ENCODE peak calls at places on chromosome 6, in nine cellular contexts. One of them, this sample, is unnamed.
A peak's percentile ranks its signal among the peaks of the same experiment; 100 is the strongest.

GRCh38 chr6:132495604-132496079 is 17.3 kb downstream of the STX7 start:
- DNase-seq in astrocyte of the spinal cord: no peak
- DNase-seq in ovary: no peak
- DNase-seq in progenitor cell of endocrine pancreas: no peak
- DNase-seq in GM13977: peak; percentile 24
- DNase-seq in GM10248: no peak
- DNase-seq in AG04450: no peak
- DNase-seq in lung: no peak
- DNase-seq in GM23338: no peak
- DNase-seq in this sample: no peak

GRCh38 chr6:106037060-106037459 is 49.1 kb upstream of the PRDM1 start:
- DNase-seq in astrocyte of the spinal cord: peak; percentile 52
- DNase-seq in ovary: no peak
- DNase-seq in progenitor cell of endocrine pancreas: no peak
- DNase-seq in GM13977: no peak
- DNase-seq in GM10248: no peak
- DNase-seq in AG04450: no peak
- DNase-seq in lung: no peak
- DNase-seq in GM23338: no peak
- DNase-seq in this sample: no peak

GRCh38 chr6:2108700-2109306 is 136.6 kb downstream of the GMDS start:
- DNase-seq in astrocyte of the spinal cord: peak; percentile 27
- DNase-seq in ovary: no peak
- DNase-seq in progenitor cell of endocrine pancreas: no peak
- DNase-seq in GM13977: no peak
- DNase-seq in GM10248: no peak
- DNase-seq in AG04450: no peak
- DNase-seq in lung: no peak
- DNase-seq in GM23338: no peak
- DNase-seq in this sample: no peak

GRCh38 chr6:104828478-104828877 is 31.2 kb downstream of the HACE1 start:
- DNase-seq in astrocyte of the spinal cord: no peak
- DNase-seq in ovary: no peak
- DNase-seq in progenitor cell of endocrine pancreas: no peak
- DNase-seq in GM13977: no peak
- DNase-seq in GM10248: no peak
- DNase-seq in AG04450: no peak
- DNase-seq in lung: no peak
- DNase-seq in GM23338: no peak
- DNase-seq in this sample: no peak

GRCh38 chr6:1625352-1625773 is 15.6 kb downstream of the FOXC1 start:
- DNase-seq in astrocyte of the spinal cord: no peak
- DNase-seq in ovary: no peak
- DNase-seq in progenitor cell of endocrine pancreas: no peak
- DNase-seq in GM13977: no peak
- DNase-seq in GM10248: no peak
- DNase-seq in AG04450: no peak
- DNase-seq in lung: no peak
- DNase-seq in GM23338: no peak
- DNase-seq in this sample: no peak

GRCh38 chr6:10453596-10453995 is 38.7 kb upstream of the TFAP2A start:
- DNase-seq in astrocyte of the spinal cord: no peak
- DNase-seq in ovary: no peak
- DNase-seq in progenitor cell of endocrine pancreas: no peak
- DNase-seq in GM13977: no peak
- DNase-seq in GM10248: no peak
- DNase-seq in AG04450: no peak
- DNase-seq in lung: no peak
- DNase-seq in GM23338: no peak
- DNase-seq in this sample: no peak

GRCh38 chr6:161547617-161548016 is 273.8 kb upstream of the AGPAT4 start:
- DNase-seq in astrocyte of the spinal cord: no peak
- DNase-seq in ovary: no peak
- DNase-seq in progenitor cell of endocrine pancreas: no peak
- DNase-seq in GM13977: no peak
- DNase-seq in GM10248: no peak
- DNase-seq in AG04450: no peak
- DNase-seq in lung: no peak
- DNase-seq in GM23338: no peak
- DNase-seq in this sample: no peak

GRCh38 chr6:39452306-39452705 is 129.8 kb upstream of the KCNK16 start:
- DNase-seq in astrocyte of the spinal cord: peak; percentile 77
- DNase-seq in ovary: no peak
- DNase-seq in progenitor cell of endocrine pancreas: no peak
- DNase-seq in GM13977: no peak
- DNase-seq in GM10248: no peak
- DNase-seq in AG04450: no peak
- DNase-seq in lung: no peak
- DNase-seq in GM23338: no peak
- DNase-seq in this sample: no peak

GRCh38 chr6:51099201-51099600 is 280.5 kb downstream of the TFAP2B start:
- DNase-seq in astrocyte of the spinal cord: no peak
- DNase-seq in ovary: no peak
- DNase-seq in progenitor cell of endocrine pancreas: no peak
- DNase-seq in GM13977: no peak
- DNase-seq in GM10248: no peak
- DNase-seq in AG04450: no peak
- DNase-seq in lung: no peak
- DNase-seq in GM23338: no peak
- DNase-seq in this sample: no peak

GRCh38 chr6:33956206-33956605 is 152.4 kb upstream of the MLN start:
- DNase-seq in astrocyte of the spinal cord: no peak
- DNase-seq in ovary: no peak
- DNase-seq in progenitor cell of endocrine pancreas: no peak
- DNase-seq in GM13977: no peak
- DNase-seq in GM10248: no peak
- DNase-seq in AG04450: no peak
- DNase-seq in lung: no peak
- DNase-seq in GM23338: no peak
- DNase-seq in this sample: no peak

GRCh38 chr6:26660096-26660425 is 515 bp upstream of the ZNF322 start:
- DNase-seq in astrocyte of the spinal cord: no peak
- DNase-seq in ovary: no peak
- DNase-seq in progenitor cell of endocrine pancreas: no peak
- DNase-seq in GM13977: peak; percentile 63
- DNase-seq in GM10248: peak; percentile 50
- DNase-seq in AG04450: no peak
- DNase-seq in lung: no peak
- DNase-seq in GM23338: peak; percentile 35
- DNase-seq in this sample: peak; percentile 21

GRCh38 chr6:1766663-1767062 is 156.9 kb downstream of the FOXC1 start:
- DNase-seq in astrocyte of the spinal cord: no peak
- DNase-seq in ovary: peak; percentile 34
- DNase-seq in progenitor cell of endocrine pancreas: no peak
- DNase-seq in GM13977: no peak
- DNase-seq in GM10248: no peak
- DNase-seq in AG04450: no peak
- DNase-seq in lung: no peak
- DNase-seq in GM23338: no peak
- DNase-seq in this sample: no peak

GRCh38 chr6:18047406-18047805 is 60.0 kb upstream of the KIF13A start:
- DNase-seq in astrocyte of the spinal cord: peak; percentile 64
- DNase-seq in ovary: no peak
- DNase-seq in progenitor cell of endocrine pancreas: no peak
- DNase-seq in GM13977: no peak
- DNase-seq in GM10248: no peak
- DNase-seq in AG04450: peak; percentile 24
- DNase-seq in lung: no peak
- DNase-seq in GM23338: no peak
- DNase-seq in this sample: no peak

GRCh38 chr6:84740385-84740784 is 24.0 kb downstream of the TBX18 start:
- DNase-seq in astrocyte of the spinal cord: no peak
- DNase-seq in ovary: no peak
- DNase-seq in progenitor cell of endocrine pancreas: no peak
- DNase-seq in GM13977: no peak
- DNase-seq in GM10248: no peak
- DNase-seq in AG04450: no peak
- DNase-seq in lung: no peak
- DNase-seq in GM23338: no peak
- DNase-seq in this sample: no peak

DNA sequence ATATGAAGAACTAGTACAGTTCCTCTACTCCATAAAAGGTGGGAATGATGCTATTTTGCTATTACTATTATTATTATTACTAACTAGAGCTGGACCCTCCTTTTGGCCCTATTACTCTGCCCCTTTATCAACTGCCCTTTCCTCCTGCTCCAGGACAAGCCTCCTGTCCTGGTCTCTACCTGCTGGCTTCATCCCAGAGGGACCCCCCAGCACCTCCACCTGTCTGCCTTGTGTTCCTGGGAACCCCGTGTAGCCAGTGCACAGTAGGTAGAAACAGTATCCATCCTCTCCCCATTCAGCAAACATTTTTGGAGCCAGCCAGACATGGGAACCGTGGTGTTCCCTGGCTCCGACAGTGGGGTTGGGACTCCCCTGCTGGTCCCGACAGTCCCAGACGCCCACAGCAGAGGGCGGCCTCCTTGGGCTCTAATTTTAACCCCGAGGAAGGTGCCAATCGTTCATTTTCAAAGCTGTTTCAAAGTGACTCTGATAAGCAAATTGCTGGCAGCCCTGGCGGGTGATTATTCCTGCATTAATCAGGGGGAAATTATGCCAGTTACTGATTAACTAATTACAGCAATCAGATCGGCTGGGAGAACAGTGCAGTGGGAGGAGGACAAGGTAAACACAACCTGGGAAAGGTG is 44.2 kb upstream of the MDGA1 start:
- DNase-seq in astrocyte of the spinal cord: no peak
- DNase-seq in ovary: no peak
- DNase-seq in progenitor cell of endocrine pancreas: peak; percentile 59
- DNase-seq in GM13977: no peak
- DNase-seq in GM10248: no peak
- DNase-seq in AG04450: no peak
- DNase-seq in lung: no peak
- DNase-seq in GM23338: peak; percentile 65
- DNase-seq in this sample: peak; percentile 5
- TF ChIP-seq CTCF in astrocyte of the spinal cord: peak; percentile 41
- TF ChIP-seq CTCF in ovary: no peak
- TF ChIP-seq CTCF in progenitor cell of endocrine pancreas: peak; percentile 65
- TF ChIP-seq CTCF in GM13977: peak; percentile 30
- TF ChIP-seq CTCF in GM10248: peak; percentile 30
- TF ChIP-seq CTCF in AG04450: peak; percentile 6
- TF ChIP-seq CTCF in lung: no peak
- TF ChIP-seq CTCF in GM23338: peak; percentile 60
- TF ChIP-seq CTCF in this sample: no peak

DNA sequence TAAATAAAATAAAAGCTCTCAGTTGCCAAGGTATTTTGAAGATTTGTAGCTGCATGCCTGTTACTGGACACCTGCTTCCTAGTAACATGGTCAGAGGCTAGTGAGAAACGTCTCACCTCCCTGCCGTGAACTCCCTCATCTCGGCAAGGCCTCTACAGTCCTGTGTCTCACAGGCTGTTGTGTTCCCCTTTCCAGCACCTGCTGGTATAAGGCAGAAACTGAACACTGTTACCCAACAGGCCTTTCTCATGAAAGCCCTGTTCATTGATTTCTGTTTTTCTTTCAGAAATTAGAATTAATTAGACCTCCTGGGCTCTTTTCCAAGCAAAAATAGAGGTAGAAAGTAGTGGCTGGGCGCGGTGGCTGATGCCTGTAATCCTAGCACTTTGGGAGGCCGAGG is 17.6 kb upstream of the SRSF3 start:
- DNase-seq in astrocyte of the spinal cord: no peak
- DNase-seq in ovary: no peak
- DNase-seq in progenitor cell of endocrine pancreas: no peak
- DNase-seq in GM13977: no peak
- DNase-seq in GM10248: no peak
- DNase-seq in AG04450: no peak
- DNase-seq in lung: no peak
- DNase-seq in GM23338: no peak
- DNase-seq in this sample: no peak
- TF ChIP-seq CTCF in astrocyte of the spinal cord: no peak
- TF ChIP-seq CTCF in ovary: no peak
- TF ChIP-seq CTCF in progenitor cell of endocrine pancreas: no peak
- TF ChIP-seq CTCF in GM13977: no peak
- TF ChIP-seq CTCF in GM10248: no peak
- TF ChIP-seq CTCF in AG04450: no peak
- TF ChIP-seq CTCF in lung: no peak
- TF ChIP-seq CTCF in GM23338: no peak
- TF ChIP-seq CTCF in this sample: no peak

DNA sequence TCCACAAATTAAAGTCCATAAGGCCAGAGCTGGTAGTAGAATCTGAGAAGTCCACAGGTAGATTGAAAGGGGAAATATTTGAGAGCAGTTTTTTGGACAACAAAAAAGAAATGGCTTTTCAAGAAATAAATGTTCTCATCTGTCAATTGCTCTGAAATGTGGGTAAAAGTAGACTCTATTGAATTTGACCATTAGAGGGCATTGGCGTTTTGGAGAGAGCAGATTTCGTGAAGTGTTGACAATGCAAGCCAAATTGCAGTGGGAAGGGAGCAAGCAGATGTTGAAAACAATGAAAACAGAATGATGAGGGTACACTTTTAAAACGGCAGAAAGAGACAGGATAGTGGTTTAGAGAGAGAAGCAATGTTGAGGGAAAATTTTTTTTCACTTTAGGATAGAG is 149.1 kb upstream of the FAM83B start:
- DNase-seq in astrocyte of the spinal cord: no peak
- DNase-seq in ovary: no peak
- DNase-seq in progenitor cell of endocrine pancreas: no peak
- DNase-seq in GM13977: no peak
- DNase-seq in GM10248: no peak
- DNase-seq in AG04450: peak; percentile 6
- DNase-seq in lung: no peak
- DNase-seq in GM23338: peak; percentile 48
- DNase-seq in this sample: no peak
- TF ChIP-seq CTCF in astrocyte of the spinal cord: peak; percentile 2
- TF ChIP-seq CTCF in ovary: no peak
- TF ChIP-seq CTCF in progenitor cell of endocrine pancreas: peak; percentile 24
- TF ChIP-seq CTCF in GM13977: peak; percentile 14
- TF ChIP-seq CTCF in GM10248: peak; percentile 24
- TF ChIP-seq CTCF in AG04450: peak; percentile 59
- TF ChIP-seq CTCF in lung: no peak
- TF ChIP-seq CTCF in GM23338: peak; percentile 51
- TF ChIP-seq CTCF in this sample: no peak

DNA sequence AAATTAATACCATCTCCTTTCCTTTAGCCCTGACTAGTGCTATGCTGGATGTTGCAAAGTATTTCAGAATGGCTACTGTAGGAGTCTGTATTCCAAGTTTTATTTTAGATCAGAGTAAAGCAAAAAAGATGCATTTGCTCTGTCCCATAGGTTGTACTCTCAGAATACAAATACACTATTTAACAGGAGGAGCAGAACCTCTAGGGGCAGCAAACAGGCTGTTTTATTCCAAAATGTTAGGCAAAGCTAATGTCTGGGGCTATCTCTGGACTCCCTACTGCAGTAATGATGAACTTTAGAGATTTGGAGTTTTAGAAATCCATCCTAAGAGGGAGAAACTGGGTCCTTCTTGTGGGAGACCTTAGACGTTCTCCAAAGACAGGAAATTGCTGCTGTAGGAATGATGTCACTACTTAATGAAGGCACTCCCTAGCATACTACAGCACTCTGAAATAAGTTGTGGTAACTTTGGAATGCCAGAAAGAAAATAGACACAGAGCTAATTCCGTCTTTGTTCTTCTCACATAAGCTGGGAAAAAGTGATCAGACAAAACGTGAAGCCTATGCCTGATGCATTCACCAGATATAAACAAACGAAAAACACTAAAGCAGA is 392.4 kb upstream of the HS3ST5 start:
- DNase-seq in astrocyte of the spinal cord: peak; percentile 53
- DNase-seq in ovary: no peak
- DNase-seq in progenitor cell of endocrine pancreas: no peak
- DNase-seq in GM13977: no peak
- DNase-seq in GM10248: no peak
- DNase-seq in AG04450: no peak
- DNase-seq in lung: no peak
- DNase-seq in GM23338: peak; percentile 22
- DNase-seq in this sample: no peak
- TF ChIP-seq CTCF in astrocyte of the spinal cord: peak; percentile 22
- TF ChIP-seq CTCF in ovary: no peak
- TF ChIP-seq CTCF in progenitor cell of endocrine pancreas: no peak
- TF ChIP-seq CTCF in GM13977: no peak
- TF ChIP-seq CTCF in GM10248: no peak
- TF ChIP-seq CTCF in AG04450: no peak
- TF ChIP-seq CTCF in lung: no peak
- TF ChIP-seq CTCF in GM23338: peak; percentile 41
- TF ChIP-seq CTCF in this sample: no peak

This sample was measured in activated CD8-positive, alpha-beta T cell treated with anti-CD3 and anti-CD28 coated beads for 36 hours.